ENCODE peak calls at places on chromosomes 1 and 21, in four cellular contexts. W is activated naive CD8-positive, alpha-beta T cell treated with anti-CD3 and anti-CD28 coated beads, Interleukin-2, amount 10 ng/mL, durations not matched to agents 7 days and 5 days; K is neural crest cell; E is mucosa of gallbladder. U is an unnamed sample.

GRCh38 chr1:7401814-7402547 is 369.1 kb upstream of the VAMP3 start:
- DNase-seq in E (peak; percentile 16), K (peak; percentile 0), W (no peak), U (peak; percentile 63)

GRCh38 chr1:224507771-224508523 is 73.3 kb upstream of the WDR26 start:
- DNase-seq in K (no peak), W (no peak), E (no peak), U (no peak)

GRCh38 chr1:223010552-223011229 is 132.4 kb downstream of the TLR5 start:
- DNase-seq in K (no peak), E (no peak), W (no peak), U (no peak)

GRCh38 chr21:43329361-43330269 is 97.3 kb downstream of the SIK1 start:
- DNase-seq in K (no peak), W (no peak), E (no peak), U (no peak)

GRCh38 chr1:8962812-8963669 is 17.4 kb downstream of the CA6 start:
- DNase-seq in K (no peak), W (peak; percentile 71), E (peak; percentile 21), U (peak; percentile 69)

GRCh38 chr1:23667411-23667810 is 24.2 kb upstream of the RPL11 start:
- DNase-seq in K (no peak), E (no peak), W (no peak), U (no peak)

GRCh38 chr21:36120304-36120902 is 14.5 kb upstream of the CBR3 start:
- DNase-seq in E (peak; percentile 31), K (no peak), W (no peak), U (no peak)

GRCh38 chr1:24501371-24502167 is 1.1 kb upstream of the RCAN3 start:
- DNase-seq in E (no peak), K (no peak), W (peak; percentile 53), U (no peak)

GRCh38 chr1:177586429-177586828 is 383.4 kb downstream of the SEC16B start:
- DNase-seq in K (no peak), E (no peak), W (no peak), U (no peak)

GRCh38 chr1:53541761-53542550 is 82.8 kb downstream of the DMRTB1 start:
- DNase-seq in E (no peak), K (no peak), W (no peak), U (no peak)

GRCh38 chr1:186680031-186681012 is at the start of gene PTGS2:
- DNase-seq in W (peak; percentile 58), K (peak; percentile 45), E (peak; percentile 85), U (no peak)

GRCh38 chr21:45016491-45017375 is 57.6 kb upstream of the ADARB1 start:
- DNase-seq in K (no peak), W (peak; percentile 15), E (no peak), U (no peak)

GRCh38 chr1:37776946-37777516 is 12.1 kb upstream of the EPHA10 start:
- DNase-seq in W (no peak), E (no peak), K (no peak), U (no peak)

GRCh38 chr1:7437608-7438395 is 333.3 kb upstream of the VAMP3 start:
- DNase-seq in K (no peak), E (no peak), W (no peak), U (no peak)

U was measured in 8988T.